ENCODE peak calls at places on chromosomes 5 and 9, in six cellular contexts. D, W, E, O, Y and X are unnamed samples.

GRCh38 chr5:41527201-41527779 is 16.9 kb upstream of the PLCXD3 start:
- DNase-seq in Y (peak), W (no peak), E (peak), D (no peak), O (no peak), X (no peak)

GRCh38 chr9:4228606-4229005 is 71.3 kb downstream of the GLIS3 start:
- DNase-seq in O (no peak), E (peak), W (no peak), Y (peak), D (peak), X (no peak)

GRCh38 chr9:87505869-87506678 is 8.4 kb downstream of the DAPK1 start:
- DNase-seq in D (no peak), Y (no peak), W (no peak), O (no peak), E (no peak), X (no peak)

GRCh38 chr9:37027582-37028424 is 6.3 kb downstream of the PAX5 start:
- DNase-seq in E (peak), Y (peak), W (peak), D (peak), O (peak), X (peak)

GRCh38 chr5:163506726-163507125 is 1.3 kb downstream of the MAT2B start:
- DNase-seq in E (peak), O (no peak), Y (no peak), D (peak), W (no peak), X (no peak)

GRCh38 chr5:168766038-168766700 is 187.0 kb upstream of the PANK3 start:
- DNase-seq in W (no peak), E (no peak), Y (no peak), D (no peak), O (no peak), X (no peak)

GRCh38 chr5:73894860-73895259 is 268.9 kb downstream of the ARHGEF28 start:
- DNase-seq in O (no peak), W (no peak), E (no peak), Y (no peak), D (no peak), X (no peak)

GRCh38 chr5:142800776-142801494 is 30.8 kb downstream of the ARHGAP26 start:
- DNase-seq in O (no peak), E (no peak), W (no peak), Y (no peak), D (no peak), X (no peak)

GRCh38 chr5:134606726-134607125 is 25.9 kb downstream of the SAR1B start:
- DNase-seq in W (no peak), D (no peak), E (no peak), O (no peak), Y (no peak), X (no peak)

GRCh38 chr5:43851741-43852140 is 248.8 kb downstream of the NNT start:
- DNase-seq in W (no peak), E (no peak), Y (no peak), D (no peak), O (no peak), X (no peak)

GRCh38 chr9:113399646-113400200 is 1.4 kb downstream of the ALAD start:
- DNase-seq in Y (peak), O (no peak), W (no peak), E (no peak), D (no peak), X (no peak)

GRCh38 chr9:126633881-126634558 is 20.3 kb downstream of the LMX1B start:
- DNase-seq in W (no peak), E (no peak), D (no peak), O (no peak), Y (no peak), X (no peak)

GRCh38 chr5:138824516-138824915 is 50.6 kb downstream of the LRRTM2 start:
- DNase-seq in Y (no peak), D (peak), O (no peak), E (peak), W (no peak), X (no peak)

GRCh38 chr5:88675758-88676636 is 207.0 kb downstream of the MEF2C start:
- DNase-seq in W (peak), D (peak), E (peak), Y (peak), O (peak), X (no peak)

GRCh38 chr9:99533421-99533820 is 288.3 kb upstream of the NR4A3 start:
- DNase-seq in D (no peak), Y (no peak), O (no peak), E (no peak), W (no peak), X (no peak)

GRCh38 chr5:102975040-102975439 is 144.9 kb downstream of the GIN1 start:
- DNase-seq in W (no peak), D (no peak), Y (no peak), O (no peak), E (no peak), X (no peak)

GRCh38 chr5:141875795-141876627 is 2.2 kb downstream of the PCDH1 start:
- DNase-seq in W (peak), E (no peak), Y (peak), O (peak), D (no peak), X (no peak)

GRCh38 chr5:141680751-141681201 is 1.3 kb downstream of the ARAP3 start:
- DNase-seq in D (peak), O (peak), E (peak), W (peak), Y (peak), X (peak)

DNA sequence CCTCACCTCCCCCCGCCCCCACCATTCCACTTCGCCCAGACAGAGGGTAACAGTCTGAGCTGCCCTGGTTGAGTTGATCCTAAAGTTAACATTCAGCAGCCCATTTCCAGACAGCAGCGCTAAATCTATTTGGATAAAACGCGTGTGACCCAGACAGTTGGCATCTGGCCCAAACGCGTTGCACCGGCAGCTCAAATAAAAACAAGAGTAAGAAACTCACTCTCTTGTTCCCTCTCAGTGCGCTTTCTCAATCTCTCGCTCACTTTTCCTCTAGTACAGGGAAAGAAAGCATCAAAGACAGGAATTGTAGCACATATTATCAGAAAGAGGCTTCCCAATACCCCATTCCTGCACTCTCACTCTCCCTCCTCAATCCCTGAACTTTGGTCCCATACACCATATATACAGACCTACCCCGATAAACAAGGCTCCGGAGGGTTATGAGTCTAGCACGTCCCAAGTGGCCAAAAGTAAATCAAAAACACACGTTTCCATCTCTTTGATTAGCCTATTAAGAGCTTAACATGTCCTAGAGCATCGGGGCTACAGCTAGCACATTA is 1.3 kb downstream of the ADAMTS6 start:
- DNase-seq in Y (peak), O (no peak), D (peak), E (peak), W (no peak), X (no peak)
- H3K23ac ChIP-seq in Y (peak), O (no peak), D (no peak), E (peak), W (no peak), X (no peak)

GRCh38 chr5:160240350-160240749 is 11.0 kb downstream of the FABP6 start:
- DNase-seq in O (no peak), Y (no peak), D (no peak), E (no peak), W (no peak), X (no peak)
- H3K23ac ChIP-seq in O (no peak), Y (no peak), D (no peak), E (no peak), W (no peak), X (no peak)

GRCh38 chr5:173535166-173535975 is 81.1 kb downstream of the BOD1 start:
- DNase-seq in O (no peak), E (peak), D (no peak), W (no peak), Y (no peak), X (no peak)
- H3K23ac ChIP-seq in O (no peak), E (peak), D (no peak), W (no peak), Y (no peak), X (no peak)

GRCh38 chr5:116557669-116558271 is 16.9 kb downstream of the SEMA6A start:
- DNase-seq in W (no peak), D (peak), E (peak), O (no peak), Y (peak), X (no peak)

GRCh38 chr5:116561658-116562057 is 13.0 kb downstream of the SEMA6A start:
- DNase-seq in E (no peak), D (no peak), O (no peak), W (no peak), Y (no peak), X (no peak)

GRCh38 chr5:116559673-116560164 is 14.9 kb downstream of the SEMA6A start:
- DNase-seq in E (no peak), O (no peak), W (peak), Y (peak), D (no peak), X (no peak)

GRCh38 chr5:116562669-116563068 is 12.0 kb downstream of the SEMA6A start:
- DNase-seq in O (no peak), W (no peak), E (no peak), Y (no peak), D (no peak), X (no peak)

DNA sequence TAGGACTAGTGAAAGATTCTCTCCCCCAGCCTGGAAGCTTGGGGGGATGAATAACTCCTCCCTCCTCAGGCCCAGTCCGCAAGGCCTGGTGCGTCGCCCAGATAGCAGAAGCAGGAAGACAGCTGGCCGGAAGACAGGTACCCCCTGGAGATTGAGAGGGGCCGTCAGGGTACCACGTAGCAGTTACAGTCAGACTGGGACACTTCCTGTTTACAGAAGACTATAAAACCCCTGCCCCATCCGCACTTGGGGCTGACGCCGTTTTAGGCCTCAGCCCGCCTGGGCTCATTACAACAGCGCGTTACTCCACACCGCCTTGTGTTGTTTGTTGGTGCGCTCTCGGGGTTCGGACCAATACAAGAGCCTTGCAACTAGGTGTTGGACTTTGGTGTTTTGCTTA is 15.4 kb downstream of the SEMA6A start:
- DNase-seq in W (peak), Y (peak), O (peak), D (no peak), E (no peak), X (no peak)
- H3K23ac ChIP-seq in W (no peak), Y (no peak), O (no peak), D (no peak), E (no peak), X (no peak)

GRCh38 chr5:115666023-115666422 is 40.2 kb upstream of the TMED7 start:
- DNase-seq in W (no peak), D (no peak), O (no peak), Y (no peak), E (no peak), X (no peak)
- H3K23ac ChIP-seq in W (no peak), D (no peak), O (no peak), Y (no peak), E (no peak), X (no peak)

GRCh38 chr9:401223-401622 is 186.6 kb downstream of the DOCK8 start:
- DNase-seq in D (no peak), O (peak), E (no peak), Y (peak), W (no peak), X (no peak)

GRCh38 chr9:396397-396796 is 181.7 kb downstream of the DOCK8 start:
- DNase-seq in O (no peak), Y (no peak), W (no peak), D (no peak), E (no peak), X (no peak)

GRCh38 chr9:392103-392502 is 177.4 kb downstream of the DOCK8 start:
- DNase-seq in W (no peak), O (no peak), E (no peak), Y (no peak), D (no peak), X (no peak)

GRCh38 chr9:394347-395052 is 179.8 kb downstream of the DOCK8 start:
- DNase-seq in W (no peak), D (no peak), E (no peak), O (no peak), Y (peak), X (no peak)

GRCh38 chr9:398085-398484 is 183.4 kb downstream of the DOCK8 start:
- DNase-seq in Y (no peak), O (no peak), W (no peak), D (no peak), E (no peak), X (no peak)
- H3K23ac ChIP-seq in Y (no peak), O (no peak), W (no peak), D (no peak), E (no peak), X (no peak)

GRCh38 chr9:137721479-137721878 is 102.7 kb downstream of the EHMT1 start:
- DNase-seq in W (no peak), Y (no peak), E (no peak), O (no peak), D (no peak), X (no peak)

GRCh38 chr9:137720571-137721110 is 101.8 kb downstream of the EHMT1 start:
- DNase-seq in O (no peak), Y (no peak), E (no peak), W (no peak), D (no peak), X (no peak)

GRCh38 chr9:137717776-137718327 is 99.0 kb downstream of the EHMT1 start:
- DNase-seq in W (no peak), E (no peak), O (no peak), Y (no peak), D (no peak), X (no peak)

GRCh38 chr9:137716694-137717287 is 98.0 kb downstream of the EHMT1 start:
- DNase-seq in E (no peak), O (no peak), D (no peak), Y (no peak), W (no peak), X (no peak)

DNA sequence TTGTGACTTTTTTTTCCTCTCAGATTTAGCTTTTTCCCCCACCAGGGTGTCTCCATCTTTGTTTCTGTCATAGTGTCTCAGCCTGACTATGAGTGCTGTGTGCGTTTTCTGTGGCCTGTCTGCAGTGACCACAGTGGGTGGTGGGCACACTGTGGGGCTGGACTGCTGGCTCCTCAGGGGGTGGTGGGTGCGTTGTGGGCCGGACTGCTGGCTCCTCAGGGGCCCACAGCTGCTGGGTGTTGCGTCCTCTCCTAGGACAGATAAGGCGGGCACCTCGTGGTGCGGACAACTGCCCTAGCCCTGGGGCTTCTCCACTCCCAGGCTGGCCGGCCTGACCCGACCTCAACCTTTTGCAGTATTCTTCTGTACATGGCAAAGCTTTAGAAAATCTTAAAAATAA is 100.4 kb downstream of the EHMT1 start:
- DNase-seq in D (no peak), Y (no peak), E (no peak), O (no peak), W (no peak), X (no peak)
- H3K23ac ChIP-seq in D (no peak), Y (no peak), E (no peak), O (no peak), W (no peak), X (no peak)

DNA sequence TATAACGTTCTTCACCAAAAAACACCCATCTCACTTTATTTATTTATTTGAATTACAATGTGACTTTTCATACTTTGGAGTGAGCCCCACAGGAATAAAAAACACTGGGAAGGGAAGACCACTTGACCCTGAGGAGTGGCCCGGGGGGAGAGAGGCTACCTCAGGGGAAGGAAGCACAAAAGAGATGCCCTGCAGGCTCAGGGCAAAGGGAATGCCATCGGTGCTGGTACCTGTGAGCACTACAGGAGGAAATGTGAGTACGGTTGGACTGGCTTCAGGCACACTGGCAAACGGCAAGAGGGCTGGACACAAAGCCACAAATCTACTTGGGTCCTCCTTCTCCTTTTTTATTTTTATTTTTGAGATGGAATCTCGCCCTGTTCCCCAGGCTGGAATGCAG is 363.9 kb upstream of the KLF4 start:
- DNase-seq in O (no peak), W (no peak), Y (no peak), E (no peak), D (no peak), X (no peak)
- H3K23ac ChIP-seq in O (no peak), W (no peak), Y (no peak), E (no peak), D (no peak), X (no peak)

DNA sequence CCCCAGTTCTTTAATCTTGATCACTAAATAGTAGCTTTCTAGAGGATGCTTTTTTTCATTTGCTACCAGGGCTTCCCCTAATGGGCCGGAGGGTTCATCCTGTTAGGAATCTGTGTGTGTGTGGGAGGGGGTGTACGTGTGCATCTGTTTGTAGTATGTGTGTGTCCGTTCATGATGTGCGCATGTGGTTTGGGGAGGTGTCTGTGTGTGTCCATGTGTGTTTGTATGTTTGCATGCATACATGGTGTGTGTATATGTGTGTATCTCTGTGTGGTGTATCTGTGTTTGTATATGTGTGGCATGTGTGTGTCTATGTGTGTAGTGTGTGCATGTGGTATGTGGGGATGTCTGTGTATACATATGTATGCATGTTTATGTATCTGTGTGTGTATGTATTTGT is 106.2 kb downstream of the SYK start:
- DNase-seq in O (no peak), E (no peak), D (no peak), Y (no peak), W (no peak), X (no peak)
- H3K23ac ChIP-seq in O (no peak), E (no peak), D (no peak), Y (no peak), W (no peak), X (no peak)

DNA sequence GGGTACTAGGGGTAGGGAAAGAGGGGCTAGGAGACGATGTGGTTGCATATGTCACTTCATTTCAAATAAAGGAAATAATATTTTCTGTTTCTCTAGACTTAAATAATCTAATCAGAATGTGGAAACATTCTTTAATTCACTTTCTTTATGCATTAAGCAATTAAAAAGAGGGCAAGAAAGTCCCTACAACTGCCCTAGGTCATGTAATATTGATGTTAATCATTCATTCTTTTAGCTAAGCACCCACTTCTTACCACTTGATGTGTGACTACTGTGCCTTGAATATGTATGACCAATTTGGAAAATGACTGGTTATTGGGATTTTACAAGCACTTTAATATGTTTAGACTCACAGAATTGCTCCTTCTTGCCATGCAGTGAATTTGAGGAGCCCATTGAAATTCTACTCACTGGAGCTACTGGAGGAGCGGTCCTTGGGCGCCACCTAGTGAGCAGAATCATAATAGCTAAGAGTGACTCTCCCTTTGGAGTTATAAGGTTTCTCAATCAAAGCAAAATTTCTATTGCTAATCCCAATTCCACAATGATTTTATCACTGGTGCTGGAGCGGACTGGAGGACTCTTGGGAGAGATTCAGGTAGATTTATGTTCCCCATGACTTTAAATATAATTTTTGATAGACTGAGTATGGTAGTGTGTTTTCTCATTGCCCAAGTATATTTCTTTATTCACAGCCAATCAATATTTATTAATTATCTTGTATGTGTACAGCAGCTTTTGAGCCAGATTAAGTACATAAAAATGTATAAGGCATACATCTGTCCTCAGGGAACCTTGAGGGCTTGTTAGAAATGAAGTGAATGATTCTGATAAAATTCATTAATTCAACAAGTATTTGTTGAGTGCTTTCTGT is 225.1 kb downstream of the ADGRV1 start:
- DNase-seq in Y (peak), O (peak), E (peak), W (peak), D (peak), X (peak)
- H3K23ac ChIP-seq in Y (no peak), O (no peak), E (no peak), W (no peak), D (no peak), X (no peak)